ENCODE peak calls at places on chromosomes 13 and 19, in six cellular contexts. Z is mammary epithelial cell; O is heart left ventricle; T is epithelial cell of esophagus; X is CD4-positive, CD25-positive, alpha-beta regulatory T cell; M is tibial artery. H is an unnamed sample.

GRCh38 chr13:113088691-113089020 is 16.9 kb upstream of the F7 start:
- DNase-seq in Z (no peak), O (peak), T (no peak), X (no peak), M (no peak), H (peak)

GRCh38 chr13:113110852-113111315 is 5.3 kb downstream of the F7 start:
- DNase-seq in Z (no peak), O (no peak), T (no peak), X (no peak), M (no peak), H (no peak)

GRCh38 chr13:78201411-78201810 is 282.8 kb upstream of the EDNRB start:
- DNase-seq in Z (no peak), O (no peak), T (no peak), X (no peak), M (no peak), H (no peak)

GRCh38 chr13:30038884-30039283 is 188.5 kb upstream of the UBL3 start:
- DNase-seq in Z (no peak), O (no peak), T (no peak), X (no peak), M (no peak), H (no peak)

GRCh38 chr19:38693380-38694223 is 46.2 kb downstream of the ACTN4 start:
- DNase-seq in Z (peak), O (no peak), T (peak), X (peak), M (no peak), H (peak)

GRCh38 chr13:63517376-63517775 is 2101.7 kb upstream of the PCDH20 start:
- DNase-seq in Z (no peak), O (no peak), T (no peak), X (no peak), M (no peak), H (no peak)

GRCh38 chr13:29743229-29743786 is 107.1 kb downstream of the UBL3 start:
- DNase-seq in Z (no peak), O (peak), T (peak), X (no peak), M (peak), H (no peak)

GRCh38 chr19:56126983-56127780 is 6.1 kb upstream of the ZNF787 start:
- DNase-seq in Z (no peak), O (peak), T (no peak), X (no peak), M (no peak), H (no peak)

GRCh38 chr13:47549219-47549752 is 451.8 kb downstream of the SUCLA2 start:
- DNase-seq in Z (no peak), O (no peak), T (no peak), X (no peak), M (no peak), H (no peak)

GRCh38 chr19:13693933-13694332 is 70.4 kb upstream of the MRI1 start:
- DNase-seq in Z (no peak), O (no peak), T (no peak), X (no peak), M (no peak), H (no peak)

GRCh38 chr13:30905932-30906383 is at the start of gene MEDAG:
- DNase-seq in Z (no peak), O (peak), T (peak), X (no peak), M (peak), H (no peak)

GRCh38 chr19:8302357-8302691 is 5.8 kb downstream of the CD320 start:
- DNase-seq in Z (no peak), O (peak), T (no peak), X (no peak), M (no peak), H (no peak)

GRCh38 chr13:30978981-30979956 is 46.8 kb downstream of the TEX26 start:
- DNase-seq in Z (no peak), O (no peak), T (peak), X (peak), M (no peak), H (no peak)

GRCh38 chr13:80840313-80840976 is 499.5 kb upstream of the SPRY2 start:
- DNase-seq in Z (no peak), O (no peak), T (peak), X (no peak), M (peak), H (no peak)

GRCh38 chr19:6767357-6768235 is at the start of gene SH2D3A:
- DNase-seq in Z (peak), O (peak), T (peak), X (peak), M (no peak), H (peak)

GRCh38 chr19:33204136-33204973 is 10.2 kb downstream of the LRP3 start:
- DNase-seq in Z (no peak), O (peak), T (no peak), X (no peak), M (no peak), H (no peak)

GRCh38 chr13:32504876-32505275 is 33.7 kb downstream of the N4BP2L2 start:
- DNase-seq in Z (no peak), O (no peak), T (no peak), X (no peak), M (no peak), H (no peak)

GRCh38 chr19:45863840-45864628 is at the start of gene FOXA3:
- DNase-seq in Z (no peak), O (peak), T (peak), X (peak), M (no peak), H (no peak)

GRCh38 chr19:15438124-15438496 is 11.6 kb downstream of the WIZ start:
- DNase-seq in Z (no peak), O (no peak), T (no peak), X (no peak), M (no peak), H (no peak)

GRCh38 chr13:111239754-111240670 is 80.4 kb upstream of the TEX29 start:
- DNase-seq in Z (no peak), O (no peak), T (no peak), X (no peak), M (no peak), H (no peak)

GRCh38 chr13:109652536-109652935 is 133.8 kb downstream of the IRS2 start:
- DNase-seq in Z (peak), O (no peak), T (peak), X (no peak), M (no peak), H (no peak)

GRCh38 chr13:57638147-57638890 is 6.8 kb downstream of the PCDH17 start:
- DNase-seq in Z (no peak), O (no peak), T (no peak), X (no peak), M (no peak), H (no peak)

GRCh38 chr19:861756-862528 is 2.5 kb downstream of the CFD start:
- DNase-seq in Z (peak), O (no peak), T (peak), X (peak), M (no peak), H (peak)

GRCh38 chr19:38841180-38841766 is 8.5 kb downstream of the HNRNPL start:
- DNase-seq in Z (no peak), O (no peak), T (no peak), X (no peak), M (no peak), H (no peak)

GRCh38 chr13:113110048-113110851 is 4.7 kb downstream of the F7 start:
- DNase-seq in Z (no peak), O (no peak), T (no peak), X (no peak), M (no peak), H (peak)

GRCh38 chr19:16235811-16236710 is 38.4 kb downstream of the AP1M1 start:
- DNase-seq in Z (no peak), O (peak), T (no peak), X (no peak), M (no peak), H (no peak)

GRCh38 chr13:110950356-110950755 is 35.5 kb upstream of the ANKRD10 start:
- DNase-seq in Z (no peak), O (no peak), T (no peak), X (no peak), M (no peak), H (no peak)

GRCh38 chr13:99062593-99062992 is 84.7 kb upstream of the DOCK9 start:
- DNase-seq in Z (peak), O (peak), T (peak), X (no peak), M (peak), H (no peak)
- H3K4me3 ChIP-seq in Z (no peak), O (no peak), T (no peak), X (no peak), M (no peak), H (no peak)

GRCh38 chr19:51341976-51342580 is at the start of gene VSIG10L:
- DNase-seq in Z (no peak), O (no peak), T (peak), X (no peak), M (no peak), H (no peak)
- H3K4me3 ChIP-seq in Z (no peak), O (no peak), T (peak), X (no peak), M (no peak), H (no peak)

DNA sequence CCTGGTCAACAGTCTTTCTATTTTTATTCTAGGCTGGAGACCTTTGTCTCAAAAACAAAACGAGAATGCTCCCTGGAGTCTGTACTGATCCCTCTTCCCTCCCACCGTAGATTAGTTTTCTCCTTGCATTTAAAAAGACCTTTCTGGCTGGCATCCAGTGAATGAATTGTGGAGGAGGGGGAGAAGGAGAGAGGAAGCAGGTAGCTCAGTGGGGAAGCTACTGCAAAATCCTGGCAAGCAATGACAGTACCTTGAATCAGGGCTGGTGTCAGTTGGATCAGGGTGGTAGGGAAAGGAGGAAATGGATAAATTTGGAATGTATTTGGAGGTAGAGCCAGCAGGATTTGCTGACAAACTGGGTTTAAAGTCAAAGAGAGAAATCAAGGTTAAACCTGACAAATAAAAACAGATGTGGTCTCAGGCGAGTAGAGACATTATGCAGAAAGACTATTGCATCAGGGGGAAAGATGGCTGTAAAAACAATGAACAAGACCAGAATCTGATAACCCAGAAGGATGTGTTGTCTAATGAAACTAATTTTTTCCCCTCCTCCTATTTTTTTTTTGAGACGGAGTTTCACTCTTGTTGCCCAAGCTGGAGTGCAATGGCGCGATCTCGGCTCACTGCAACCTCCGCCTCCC is 3.5 kb upstream of the CYP2S1 start:
- DNase-seq in Z (no peak), O (no peak), T (no peak), X (no peak), M (no peak), H (no peak)
- H3K4me3 ChIP-seq in Z (no peak), O (no peak), T (no peak), X (no peak), M (no peak), H (no peak)

DNA sequence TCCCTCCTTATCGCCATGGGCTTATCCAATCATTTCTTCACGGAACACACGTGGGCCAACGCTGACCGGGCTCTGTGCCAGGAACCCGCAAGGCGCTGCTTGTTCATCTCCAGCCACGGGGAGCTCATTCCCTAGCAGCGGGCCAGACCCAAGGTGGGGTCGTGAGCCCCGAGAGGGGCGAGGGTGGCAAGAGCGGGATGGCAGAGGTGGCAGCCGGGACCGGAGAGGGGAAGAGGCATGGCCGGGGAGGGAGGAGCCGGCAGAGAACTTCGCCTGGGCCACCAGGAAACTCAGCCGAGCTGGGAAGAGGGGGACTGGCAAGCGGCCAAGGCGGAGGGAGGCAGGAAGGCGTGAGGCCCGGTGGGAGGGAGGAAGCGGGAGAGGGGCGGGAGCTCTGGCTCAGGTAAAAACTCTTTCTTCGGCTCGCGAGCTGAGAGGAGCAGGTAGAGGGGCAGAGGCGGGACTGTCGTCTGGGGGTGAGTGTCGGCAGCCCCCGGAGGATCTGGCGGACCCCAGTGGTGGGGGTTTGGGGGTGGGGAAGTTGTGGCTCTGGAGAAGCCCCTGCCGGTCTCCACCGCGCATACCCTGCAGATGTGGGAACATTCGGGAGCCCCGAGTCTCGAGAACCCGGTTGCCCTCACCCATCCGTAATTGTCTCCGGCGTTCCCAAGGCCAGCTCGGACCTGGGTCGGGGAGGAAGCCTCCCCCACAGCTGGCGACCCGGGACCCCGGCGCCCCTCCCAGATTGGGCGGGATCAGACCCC is at the start of gene B3GNT3:
- DNase-seq in Z (peak), O (no peak), T (peak), X (no peak), M (no peak), H (no peak)
- H3K4me3 ChIP-seq in Z (peak), O (no peak), T (peak), X (no peak), M (no peak), H (peak)

GRCh38 chr19:46994141-46994686 is 25.4 kb upstream of the NPAS1 start:
- DNase-seq in Z (no peak), O (no peak), T (no peak), X (no peak), M (no peak), H (no peak)

GRCh38 chr19:46990998-46991676 is 28.5 kb upstream of the NPAS1 start:
- DNase-seq in Z (peak), O (peak), T (peak), X (peak), M (peak), H (peak)

GRCh38 chr19:46995492-46995891 is 24.1 kb upstream of the NPAS1 start:
- DNase-seq in Z (no peak), O (peak), T (no peak), X (no peak), M (no peak), H (no peak)

GRCh38 chr19:46992699-46993535 is 26.7 kb upstream of the NPAS1 start:
- DNase-seq in Z (no peak), O (peak), T (no peak), X (no peak), M (no peak), H (no peak)

DNA sequence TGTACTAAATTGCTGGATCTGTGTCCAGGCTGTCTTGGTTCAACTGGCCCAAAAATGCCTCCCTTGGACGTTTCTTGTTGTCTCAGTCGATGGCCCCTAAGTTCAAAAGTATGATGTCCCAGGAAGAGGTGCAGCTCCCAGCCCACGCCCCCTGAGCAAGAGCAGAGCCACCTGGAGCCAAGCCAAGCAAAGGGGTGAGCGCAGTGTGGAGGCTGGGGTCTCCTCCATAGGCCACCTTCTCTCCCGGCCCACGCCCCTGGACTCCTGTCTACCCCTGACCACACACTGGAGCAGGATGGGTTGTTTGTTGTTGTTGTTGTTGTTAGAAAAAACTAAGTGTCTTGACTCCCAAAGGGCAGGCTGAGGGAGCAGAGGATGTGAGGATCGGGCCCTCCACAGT is 26.0 kb upstream of the NPAS1 start:
- DNase-seq in Z (no peak), O (no peak), T (no peak), X (no peak), M (no peak), H (no peak)
- H3K4me3 ChIP-seq in Z (no peak), O (no peak), T (no peak), X (no peak), M (no peak), H (no peak)

GRCh38 chr13:107867701-107868661 is 347.4 kb downstream of the LIG4 start:
- DNase-seq in Z (peak), O (no peak), T (peak), X (no peak), M (no peak), H (no peak)

GRCh38 chr13:107864543-107865460 is 350.5 kb downstream of the LIG4 start:
- DNase-seq in Z (peak), O (no peak), T (peak), X (peak), M (no peak), H (no peak)

GRCh38 chr13:107866007-107866665 is 349.2 kb downstream of the LIG4 start:
- DNase-seq in Z (peak), O (no peak), T (no peak), X (no peak), M (no peak), H (no peak)

GRCh38 chr13:107866666-107867623 is 348.4 kb downstream of the LIG4 start:
- DNase-seq in Z (peak), O (no peak), T (no peak), X (no peak), M (no peak), H (no peak)

DNA sequence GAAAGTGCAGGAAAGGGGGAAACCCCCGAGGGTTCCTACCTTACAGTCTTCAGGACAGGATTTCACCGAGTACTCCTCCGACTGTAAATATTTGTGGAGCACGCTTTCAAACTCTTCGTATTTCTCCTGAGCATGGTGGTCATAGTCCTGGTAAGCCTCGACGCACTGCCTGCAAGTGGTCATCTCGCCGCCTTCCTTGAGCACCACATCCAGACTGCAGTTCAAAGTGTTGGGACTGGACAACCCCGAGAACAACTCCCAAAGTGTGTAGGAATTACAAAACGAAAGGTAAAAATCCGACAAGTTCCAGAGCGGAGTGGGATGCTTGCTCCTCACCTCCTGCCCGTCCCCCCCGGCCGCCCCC is 349.7 kb downstream of the LIG4 start:
- DNase-seq in Z (no peak), O (no peak), T (no peak), X (no peak), M (no peak), H (no peak)
- H3K4me3 ChIP-seq in Z (peak), O (peak), T (no peak), X (no peak), M (peak), H (no peak)

GRCh38 chr19:5294403-5295160 is 46.0 kb downstream of the PTPRS start:
- DNase-seq in Z (no peak), O (no peak), T (no peak), X (no peak), M (no peak), H (no peak)
- H3K4me3 ChIP-seq in Z (no peak), O (no peak), T (no peak), X (no peak), M (no peak), H (no peak)

GRCh38 chr19:2579678-2580280 is 103.9 kb downstream of the GADD45B start:
- DNase-seq in Z (no peak), O (no peak), T (no peak), X (no peak), M (no peak), H (no peak)

GRCh38 chr19:2578911-2579677 is 103.2 kb downstream of the GADD45B start:
- DNase-seq in Z (peak), O (peak), T (peak), X (peak), M (peak), H (peak)

GRCh38 chr19:2575734-2576481 is 100.0 kb downstream of the GADD45B start:
- DNase-seq in Z (no peak), O (peak), T (no peak), X (no peak), M (peak), H (no peak)

GRCh38 chr19:2578391-2578826 is 102.5 kb downstream of the GADD45B start:
- DNase-seq in Z (peak), O (peak), T (peak), X (no peak), M (peak), H (no peak)

GRCh38 chr19:2577722-2578335 is 101.9 kb downstream of the GADD45B start:
- DNase-seq in Z (no peak), O (no peak), T (no peak), X (no peak), M (peak), H (no peak)
- H3K4me3 ChIP-seq in Z (no peak), O (no peak), T (no peak), X (no peak), M (no peak), H (no peak)

H was measured in CD8-positive, alpha-beta T cell.